ENCODE peak calls at places on chromosomes 4 and X, in four cellular contexts. D is GM13977, R is activated gamma-delta T cell, I is HCEC 1CT. J is an unnamed sample.

GRCh38 chr4:40923326-40924095 is 173.8 kb downstream of the NSUN7 start:
- DNase-seq in D (no peak), R (no peak), I (no peak), J (no peak)

GRCh38 chr4:17613761-17614415 is 553 bp upstream of the MED28 start:
- DNase-seq in D (no peak), R (no peak), I (peak), J (peak)

GRCh38 chr4:80266902-80267380 is 477 bp downstream of the FGF5 start:
- DNase-seq in D (no peak), R (no peak), I (peak), J (no peak)

GRCh38 chr4:128394778-128395177 is 107.2 kb upstream of the PGRMC2 start:
- DNase-seq in D (no peak), R (no peak), I (no peak), J (no peak)

GRCh38 chr4:8225704-8226443 is 26.8 kb downstream of the SH3TC1 start:
- DNase-seq in D (no peak), R (no peak), I (no peak), J (no peak)

GRCh38 chrX:40402771-40403533 is 177.8 kb upstream of the ATP6AP2 start:
- DNase-seq in D (no peak), R (no peak), I (peak), J (peak)

GRCh38 chrX:138711399-138712347 is at the start of gene FGF13:
- DNase-seq in D (peak), R (no peak), I (no peak), J (no peak)

GRCh38 chrX:40867352-40867751 is 132.0 kb upstream of the MED14 start:
- DNase-seq in D (no peak), R (no peak), I (peak), J (peak)

GRCh38 chr4:73764513-73764912 is 24.1 kb downstream of the CXCL8 start:
- DNase-seq in D (no peak), R (no peak), I (peak), J (no peak)

GRCh38 chrX:107818900-107819521 is 6.7 kb upstream of the MID2 start:
- DNase-seq in D (no peak), R (no peak), I (no peak), J (no peak)

GRCh38 chr4:120156115-120156718 is 89.6 kb upstream of the MAD2L1 start:
- DNase-seq in D (peak), R (no peak), I (peak), J (peak)

GRCh38 chrX:21373637-21374162 is 518 bp upstream of the CNKSR2 start:
- DNase-seq in D (peak), R (peak), I (no peak), J (no peak)

GRCh38 chr4:99950913-99951254 is 809 bp upstream of the H2AZ1 start:
- DNase-seq in D (no peak), R (no peak), I (no peak), J (no peak)

GRCh38 chr4:152380919-152381318 is 155.0 kb downstream of the FBXW7 start:
- DNase-seq in D (no peak), R (no peak), I (no peak), J (no peak)

GRCh38 chr4:184748251-184748652 is 14.4 kb upstream of the CENPU start:
- DNase-seq in D (no peak), R (no peak), I (no peak), J (no peak)

GRCh38 chr4:13966241-13967195 is 339.0 kb upstream of the BOD1L1 start:
- DNase-seq in D (no peak), R (no peak), I (peak), J (no peak)

GRCh38 chr4:68132342-68132741 is 2.7 kb upstream of the TMPRSS11F start:
- DNase-seq in D (no peak), R (no peak), I (no peak), J (no peak)

GRCh38 chr4:118732591-118733330 is 47.6 kb downstream of the METTL14 start:
- DNase-seq in D (no peak), R (no peak), I (peak), J (no peak)

GRCh38 chr4:30718021-30718888 is 1.9 kb upstream of the PCDH7 start:
- DNase-seq in D (peak), R (no peak), I (peak), J (no peak)

GRCh38 chr4:37666625-37667071 is 19.5 kb downstream of the RELL1 start:
- DNase-seq in D (no peak), R (no peak), I (peak), J (peak)